ENCODE peak calls at places on chromosomes 7 and 10, in seven cellular contexts. L is CD14-positive monocyte, M is Daoy, X is M059J, E is hepatic stellate cell, K is ELR, A is posterior cingulate gyrus. F is an unnamed sample.

GRCh38 chr10:59648711-59649201 is 60.9 kb downstream of the SLC16A9 start:
- DNase-seq in L (no peak), M (no peak), X (no peak), E (peak), K (no peak), A (no peak), F (no peak)

GRCh38 chr7:123865517-123866117 is 20.6 kb downstream of the HYAL4 start:
- DNase-seq in L (no peak), M (peak), X (peak), E (peak), K (peak), A (no peak), F (no peak)

GRCh38 chr7:1537631-1538412 is 7.3 kb downstream of the MAFK start:
- DNase-seq in L (peak), M (peak), X (peak), E (peak), K (peak), A (peak), F (no peak)

GRCh38 chr7:46459942-46460341 is 538.9 kb upstream of the IGFBP3 start:
- DNase-seq in L (no peak), M (no peak), X (no peak), E (no peak), K (no peak), A (no peak), F (no peak)

GRCh38 chr10:97792058-97792721 is 20.4 kb upstream of the SFRP5 start:
- DNase-seq in L (peak), M (peak), X (peak), E (peak), K (peak), A (peak), F (peak)

GRCh38 chr10:103695584-103696005 is 159.8 kb downstream of the SH3PXD2A start:
- DNase-seq in L (no peak), M (no peak), X (no peak), E (peak), K (no peak), A (no peak), F (no peak)

GRCh38 chr10:4278161-4278560 is 493.2 kb upstream of the KLF6 start:
- DNase-seq in L (no peak), M (no peak), X (no peak), E (no peak), K (no peak), A (no peak), F (no peak)

GRCh38 chr7:142353147-142354058 is 95.5 kb upstream of the PRSS58 start:
- DNase-seq in L (no peak), M (no peak), X (no peak), E (no peak), K (no peak), A (no peak), F (no peak)

GRCh38 chr10:86344281-86344680 is 22.3 kb downstream of the GRID1 start:
- DNase-seq in L (peak), M (no peak), X (no peak), E (no peak), K (no peak), A (no peak), F (no peak)

GRCh38 chr7:138354066-138354465 is 106.0 kb upstream of the TRIM24 start:
- DNase-seq in L (no peak), M (no peak), X (no peak), E (no peak), K (no peak), A (no peak), F (no peak)

GRCh38 chr10:64813391-64813790 is 1292.2 kb downstream of the REEP3 start:
- DNase-seq in L (no peak), M (no peak), X (no peak), E (no peak), K (no peak), A (no peak), F (no peak)

GRCh38 chr7:151167197-151167911 is at the start of gene GBX1:
- DNase-seq in L (no peak), M (peak), X (no peak), E (peak), K (peak), A (no peak), F (no peak)

GRCh38 chr7:50534690-50535290 is 30.4 kb downstream of the DDC start:
- DNase-seq in L (no peak), M (peak), X (peak), E (peak), K (peak), A (no peak), F (no peak)

GRCh38 chr7:110590415-110590814 is 500.5 kb upstream of the LRRN3 start:
- DNase-seq in L (no peak), M (no peak), X (peak), E (no peak), K (no peak), A (no peak), F (no peak)

GRCh38 chr7:79176859-79177477 is 276.5 kb downstream of the MAGI2 start:
- DNase-seq in L (no peak), M (no peak), X (peak), E (peak), K (peak), A (no peak), F (no peak)

GRCh38 chr10:122342293-122343134 is 32.0 kb upstream of the PLEKHA1 start:
- DNase-seq in L (no peak), M (peak), X (peak), E (peak), K (peak), A (peak), F (peak)

GRCh38 chr7:29194594-29195417 is at the start of gene CHN2:
- DNase-seq in L (peak), M (peak), X (peak), E (peak), K (peak), A (peak), F (peak)

GRCh38 chr10:126302831-126303230 is 85.4 kb downstream of the ADAM12 start:
- DNase-seq in L (no peak), M (no peak), X (no peak), E (no peak), K (peak), A (no peak), F (no peak)

GRCh38 chr7:137476937-137477336 is 133.4 kb upstream of the PTN start:
- DNase-seq in L (no peak), M (no peak), X (no peak), E (peak), K (peak), A (no peak), F (no peak)

GRCh38 chr7:140673063-140673769 is 471 bp downstream of the ADCK2 start:
- DNase-seq in L (peak), M (peak), X (peak), E (peak), K (peak), A (no peak), F (peak)

GRCh38 chr7:94656925-94657731 is 1.2 kb upstream of the SGCE start:
- DNase-seq in L (no peak), M (peak), X (peak), E (no peak), K (peak), A (peak), F (no peak)

GRCh38 chr7:46854958-46855473 is 726.9 kb downstream of the TNS3 start:
- DNase-seq in L (no peak), M (no peak), X (peak), E (peak), K (peak), A (no peak), F (no peak)

GRCh38 chr7:143974457-143974856 is 19.8 kb downstream of the OR2F1 start:
- DNase-seq in L (no peak), M (no peak), X (peak), E (no peak), K (no peak), A (no peak), F (no peak)

GRCh38 chr7:39509912-39510311 is 56.3 kb upstream of the YAE1 start:
- DNase-seq in L (no peak), M (no peak), X (no peak), E (no peak), K (no peak), A (no peak), F (no peak)

GRCh38 chr7:106126170-106126938 is 14.2 kb upstream of the SYPL1 start:
- DNase-seq in L (peak), M (peak), X (peak), E (no peak), K (peak), A (no peak), F (no peak)

GRCh38 chr10:128880221-128880620 is 586.8 kb upstream of the MGMT start:
- DNase-seq in L (no peak), M (no peak), X (no peak), E (no peak), K (no peak), A (no peak), F (no peak)

GRCh38 chr7:106518239-106518638 is 142.7 kb downstream of the CCDC71L start:
- DNase-seq in L (no peak), M (no peak), X (no peak), E (no peak), K (no peak), A (no peak), F (no peak)

GRCh38 chr10:45239642-45240041 is 75.8 kb downstream of the OR13A1 start:
- DNase-seq in L (no peak), M (peak), X (peak), E (peak), K (peak), A (no peak), F (no peak)

GRCh38 chr7:106223156-106223555 is 61.6 kb downstream of the NAMPT start:
- DNase-seq in L (no peak), M (no peak), X (peak), E (no peak), K (no peak), A (no peak), F (no peak)

GRCh38 chr7:44060948-44061644 is 4.3 kb downstream of the PGAM2 start:
- DNase-seq in L (peak), M (no peak), X (no peak), E (no peak), K (no peak), A (no peak), F (no peak)

GRCh38 chr7:151598045-151598444 is 78.3 kb upstream of the RHEB start:
- DNase-seq in L (no peak), M (peak), X (peak), E (peak), K (peak), A (no peak), F (no peak)

F was measured in natural killer cell.